ENCODE peak calls at places on chromosomes 3 and 15, in five cellular contexts. Z is naive thymus-derived CD4-positive, alpha-beta T cell; F is prostate gland; A is gastrocnemius medialis; E is uterus. R is an unnamed sample.

GRCh38 chr15:64751464-64751863 is 23.9 kb downstream of the RBPMS2 start:
- DNase-seq in E (no peak), F (no peak), Z (no peak), A (no peak), R (no peak)

GRCh38 chr3:184568918-184569829 is 7.6 kb downstream of the EPHB3 start:
- DNase-seq in E (peak; percentile 93), F (peak; percentile 70), Z (no peak), A (peak; percentile 67), R (peak; percentile 94)

GRCh38 chr3:77871436-77871835 is 831.5 kb downstream of the ROBO2 start:
- DNase-seq in F (no peak), Z (no peak), A (no peak), E (no peak), R (no peak)

GRCh38 chr3:120450261-120450913 is 405 bp downstream of the FSTL1 start:
- DNase-seq in Z (no peak), F (peak; percentile 56), A (no peak), E (peak; percentile 44), R (peak; percentile 61)

GRCh38 chr15:44058126-44058525 is 136.9 kb downstream of the FRMD5 start:
- DNase-seq in A (no peak), F (no peak), E (no peak), Z (no peak), R (no peak)

GRCh38 chr3:122033018-122033417 is 11.0 kb upstream of the ILDR1 start:
- DNase-seq in E (no peak), F (no peak), A (no peak), Z (no peak), R (no peak)

GRCh38 chr15:98174286-98174685 is 213.8 kb downstream of the ARRDC4 start:
- DNase-seq in F (no peak), Z (no peak), E (no peak), A (no peak), R (no peak)

GRCh38 chr3:56758539-56758981 is 43.2 kb downstream of the ARHGEF3 start:
- DNase-seq in E (peak; percentile 31), F (peak; percentile 14), Z (no peak), A (peak; percentile 27), R (peak; percentile 4)

GRCh38 chr15:26128611-26129140 is 265.5 kb upstream of the ATP10A start:
- DNase-seq in Z (no peak), A (no peak), E (no peak), F (no peak), R (no peak)

GRCh38 chr15:43125095-43125661 is 8.2 kb upstream of the TMEM62 start:
- DNase-seq in A (no peak), Z (no peak), F (no peak), E (no peak), R (no peak)

DNA sequence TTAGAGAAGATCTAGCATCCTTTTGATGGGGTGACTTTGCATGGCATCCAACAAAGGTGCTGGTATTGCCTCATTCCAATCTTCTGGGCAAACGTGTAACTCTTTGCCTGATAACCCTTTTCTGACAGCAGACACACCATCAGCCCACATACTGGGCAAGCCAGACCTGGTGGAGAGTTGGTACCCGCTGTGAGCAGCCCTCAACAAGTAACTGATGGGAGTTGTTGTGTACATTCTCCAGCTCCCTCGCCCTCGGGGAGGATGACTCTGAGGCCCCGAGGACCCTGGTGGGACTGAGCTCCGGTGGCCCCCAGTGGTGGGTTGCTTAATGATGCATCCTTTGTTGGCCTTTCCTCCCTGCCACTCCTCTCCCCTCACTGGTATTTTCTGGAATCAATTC is 102.4 kb upstream of the SLC6A11 start:
- DNase-seq in A (no peak), Z (no peak), F (no peak), E (no peak), R (no peak)
- H3K27me3 ChIP-seq in A (peaks cover 9% of the 10 kb centered on the region), Z (no peaks in the 10 kb centered on the region), F (peaks cover 3% of the 10 kb centered on the region), E (no peaks in the 10 kb centered on the region), R (peaks cover 48% of the 10 kb centered on the region)

GRCh38 chr3:128498901-128499530 is 6.0 kb upstream of the GATA2 start:
- DNase-seq in A (no peak), F (no peak), Z (no peak), E (no peak), R (no peak)
- H3K27me3 ChIP-seq in A (peaks cover 59% of the 10 kb centered on the region), F (no peaks in the 10 kb centered on the region), Z (peaks cover 5% of the 10 kb centered on the region), E (no peaks in the 10 kb centered on the region), R (no peaks in the 10 kb centered on the region)

GRCh38 chr3:44762170-44762677 is 630 bp downstream of the KIF15 start:
- DNase-seq in E (no peak), F (no peak), A (no peak), Z (no peak), R (no peak)

GRCh38 chr3:44761347-44762169 is at the start of the genes KIAA1143 and KIF15:
- DNase-seq in E (peak; percentile 95), A (peak; percentile 93), Z (peak; percentile 95), F (peak; percentile 94), R (peak; percentile 92)

GRCh38 chr3:44764248-44764647 is 2.7 kb downstream of the KIF15 start:
- DNase-seq in Z (no peak), F (no peak), E (no peak), A (no peak), R (no peak)

DNA sequence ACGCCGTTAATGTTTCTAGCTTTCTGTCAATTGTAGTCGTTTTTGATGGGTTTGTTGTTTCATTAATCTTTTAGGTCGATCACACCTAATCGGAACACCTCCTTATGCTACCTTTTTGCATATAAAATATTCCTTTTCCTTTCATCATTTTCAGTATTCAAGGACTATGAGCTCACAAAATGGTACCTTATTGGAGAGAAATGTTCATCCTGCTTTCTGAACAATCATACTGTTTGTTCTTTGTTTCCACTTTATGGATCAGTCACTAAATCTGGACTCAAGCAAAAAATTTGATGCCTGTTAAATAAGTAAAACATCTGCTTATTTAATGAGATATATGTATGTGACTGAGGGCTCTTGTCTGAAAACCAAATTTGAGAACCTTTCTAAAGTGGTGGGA is 1.1 kb downstream of the KIF15 start:
- DNase-seq in F (no peak), Z (no peak), A (no peak), E (no peak), R (no peak)
- H3K27me3 ChIP-seq in F (no peaks in the 10 kb centered on the region), Z (no peaks in the 10 kb centered on the region), A (no peaks in the 10 kb centered on the region), E (no peaks in the 10 kb centered on the region), R (no peaks in the 10 kb centered on the region)

DNA sequence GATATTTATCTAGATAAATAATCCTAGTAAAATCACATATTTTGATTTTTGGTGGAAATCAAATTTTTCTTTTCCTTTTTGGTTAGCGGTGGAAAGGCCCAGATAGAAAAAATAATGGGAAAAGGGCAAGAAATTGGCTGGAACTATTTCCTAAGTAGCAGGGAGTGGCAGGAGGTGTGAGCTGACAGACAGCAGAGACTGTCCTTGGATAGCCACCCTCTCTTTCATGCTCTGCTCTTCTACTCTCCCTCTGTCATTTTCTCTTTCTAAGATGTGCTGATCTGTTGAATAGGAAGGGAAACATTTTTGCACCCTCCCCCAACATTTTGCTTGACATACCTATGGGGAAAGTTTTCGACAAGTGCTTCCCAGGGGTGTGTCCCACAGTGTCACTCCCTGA is 18.9 kb upstream of the ONECUT1 start:
- DNase-seq in F (no peak), A (no peak), Z (no peak), E (no peak), R (no peak)
- H3K27me3 ChIP-seq in F (peaks cover 26% of the 10 kb centered on the region), A (peaks cover 57% of the 10 kb centered on the region), Z (peaks cover 10% of the 10 kb centered on the region), E (peaks cover 9% of the 10 kb centered on the region), R (peaks cover 79% of the 10 kb centered on the region)

GRCh38 chr15:74958908-74959642 is 2.5 kb upstream of the RPP25 start:
- DNase-seq in A (no peak), E (no peak), Z (no peak), F (no peak), R (peak; percentile 52)

GRCh38 chr15:74955796-74956647 is 550 bp downstream of the RPP25 start:
- DNase-seq in A (peak; percentile 59), E (peak; percentile 69), F (peak; percentile 52), Z (peak; percentile 52), R (peak; percentile 78)

GRCh38 chr15:74956648-74957300 is at the start of gene RPP25:
- DNase-seq in E (peak; percentile 78), Z (peak; percentile 48), A (peak; percentile 53), F (peak; percentile 65), R (peak; percentile 92)

GRCh38 chr15:74958320-74958907 is 1.8 kb upstream of the RPP25 start:
- DNase-seq in Z (no peak), F (peak; percentile 25), A (peak; percentile 30), E (no peak), R (peak; percentile 77)

DNA sequence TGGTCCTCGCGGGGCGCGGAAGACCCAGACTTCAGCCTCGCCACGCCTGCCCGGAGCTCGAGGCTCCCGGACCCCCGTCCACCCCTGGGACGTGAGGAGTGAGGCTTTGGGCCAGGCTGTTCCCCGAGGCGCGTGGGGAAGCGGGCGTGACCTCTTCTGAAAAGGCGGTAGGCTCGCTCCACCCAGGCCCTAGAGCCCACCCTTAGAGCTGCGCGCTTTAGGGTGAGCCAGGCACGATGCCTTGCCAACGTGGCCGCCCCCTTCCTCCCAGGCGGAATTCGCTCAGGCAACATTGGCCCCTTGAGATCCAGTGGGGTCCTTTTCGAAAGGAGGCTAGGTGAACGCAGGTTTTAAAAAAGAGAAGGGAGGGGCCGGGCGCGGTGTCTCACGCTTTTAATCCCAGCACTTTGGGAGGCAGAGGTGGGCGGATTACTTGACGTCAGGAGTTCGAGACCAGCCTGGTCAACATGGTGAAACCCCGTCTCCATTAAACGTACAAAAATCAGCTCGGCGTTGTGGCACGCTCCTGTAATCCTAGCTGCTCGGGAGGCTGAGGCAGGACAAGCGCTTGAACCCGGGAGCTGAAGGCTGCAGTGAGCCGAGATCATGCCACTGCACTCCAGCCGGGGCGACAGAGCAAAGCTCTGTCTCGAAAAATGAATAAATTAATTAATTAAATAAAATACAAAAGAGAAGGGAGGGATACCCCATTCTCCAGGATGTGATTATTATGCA is 896 bp upstream of the RPP25 start:
- DNase-seq in E (no peak), A (peak; percentile 18), Z (no peak), F (no peak), R (peak; percentile 63)
- H3K27me3 ChIP-seq in E (peaks cover 4% of the 10 kb centered on the region), A (peaks cover 46% of the 10 kb centered on the region), Z (peaks cover 10% of the 10 kb centered on the region), F (no peaks in the 10 kb centered on the region), R (no peaks in the 10 kb centered on the region)

GRCh38 chr3:58639842-58640241 is 26.7 kb downstream of the FAM3D start:
- DNase-seq in E (no peak), A (no peak), F (no peak), Z (no peak), R (no peak)

GRCh38 chr3:58637509-58637908 is 29.1 kb downstream of the FAM3D start:
- DNase-seq in F (no peak), A (no peak), Z (no peak), E (no peak), R (no peak)

GRCh38 chr3:58639001-58639400 is 27.6 kb downstream of the FAM3D start:
- DNase-seq in E (no peak), A (no peak), Z (no peak), F (no peak), R (no peak)

GRCh38 chr3:58640700-58641372 is 25.7 kb downstream of the FAM3D start:
- DNase-seq in Z (peak; percentile 23), F (peak; percentile 72), E (peak; percentile 60), A (peak; percentile 46), R (peak; percentile 61)

GRCh38 chr3:58638586-58638985 is 28.0 kb downstream of the FAM3D start:
- DNase-seq in F (no peak), E (no peak), Z (no peak), A (no peak), R (no peak)
- H3K27me3 ChIP-seq in F (no peaks in the 10 kb centered on the region), E (no peaks in the 10 kb centered on the region), Z (no peaks in the 10 kb centered on the region), A (no peaks in the 10 kb centered on the region), R (no peaks in the 10 kb centered on the region)